ENCODE peak calls at places on chromosomes 12 and 14, in six cellular contexts. U is HCT116, Y is SK-N-SH, O is HepG2, X is K562, N is GM12878. F is an unnamed sample.

GRCh38 chr14:50116221-50116956 is at the start of gene VCPKMT:
- DNase-seq in U (peak), Y (peak), O (peak), X (peak), N (peak), F (peak)

GRCh38 chr14:37027188-37027824 is 145.1 kb downstream of the SLC25A21 start:
- DNase-seq in U (no peak), Y (no peak), O (no peak), X (no peak), N (no peak), F (no peak)

GRCh38 chr14:104049576-104050240 is 35.8 kb upstream of the ASPG start:
- DNase-seq in U (no peak), Y (peak), O (no peak), X (no peak), N (no peak), F (no peak)

GRCh38 chr12:52258335-52258901 is 16.0 kb upstream of the KRT86 start:
- DNase-seq in U (no peak), Y (peak), O (no peak), X (no peak), N (no peak), F (no peak)

GRCh38 chr12:115375188-115375991 is 691.4 kb upstream of the TBX3 start:
- DNase-seq in U (no peak), Y (no peak), O (peak), X (no peak), N (peak), F (peak)

GRCh38 chr14:98941481-98941880 is 330.5 kb downstream of the BCL11B start:
- DNase-seq in U (no peak), Y (no peak), O (no peak), X (no peak), N (no peak), F (no peak)

GRCh38 chr14:88426271-88426670 is 40.8 kb downstream of the SPATA7 start:
- DNase-seq in U (no peak), Y (no peak), O (no peak), X (no peak), N (no peak), F (no peak)

GRCh38 chr12:31585271-31585670 is 5.7 kb downstream of the DENND5B start:
- DNase-seq in U (no peak), Y (no peak), O (no peak), X (no peak), N (no peak), F (no peak)

GRCh38 chr12:89949457-89950195 is 241.0 kb upstream of the ATP2B1 start:
- DNase-seq in U (no peak), Y (no peak), O (peak), X (no peak), N (peak), F (peak)

GRCh38 chr14:30582376-30582775 is 23.4 kb downstream of the G2E3 start:
- DNase-seq in U (no peak), Y (no peak), O (no peak), X (no peak), N (no peak), F (no peak)

GRCh38 chr14:105879503-105879866 is 353.1 kb downstream of the TMEM121 start:
- DNase-seq in U (no peak), Y (no peak), O (no peak), X (no peak), N (no peak), F (no peak)

GRCh38 chr12:57615637-57616036 is 4.4 kb downstream of the ARHGEF25 start:
- DNase-seq in U (no peak), Y (no peak), O (no peak), X (no peak), N (no peak), F (no peak)

GRCh38 chr12:95623554-95624170 is 72.4 kb upstream of the USP44 start:
- DNase-seq in U (peak), Y (peak), O (peak), X (peak), N (no peak), F (peak)

GRCh38 chr14:103723176-103724081 is 7.8 kb downstream of the ZFYVE21 start:
- DNase-seq in U (no peak), Y (no peak), O (no peak), X (no peak), N (no peak), F (no peak)

GRCh38 chr12:34395056-34396005 is 373.0 kb downstream of the ALG10 start:
- DNase-seq in U (no peak), Y (peak), O (no peak), X (peak), N (no peak), F (no peak)

GRCh38 chr12:116015525-116015924 is 262.0 kb downstream of the MED13L start:
- DNase-seq in U (no peak), Y (peak), O (peak), X (no peak), N (no peak), F (no peak)

DNA sequence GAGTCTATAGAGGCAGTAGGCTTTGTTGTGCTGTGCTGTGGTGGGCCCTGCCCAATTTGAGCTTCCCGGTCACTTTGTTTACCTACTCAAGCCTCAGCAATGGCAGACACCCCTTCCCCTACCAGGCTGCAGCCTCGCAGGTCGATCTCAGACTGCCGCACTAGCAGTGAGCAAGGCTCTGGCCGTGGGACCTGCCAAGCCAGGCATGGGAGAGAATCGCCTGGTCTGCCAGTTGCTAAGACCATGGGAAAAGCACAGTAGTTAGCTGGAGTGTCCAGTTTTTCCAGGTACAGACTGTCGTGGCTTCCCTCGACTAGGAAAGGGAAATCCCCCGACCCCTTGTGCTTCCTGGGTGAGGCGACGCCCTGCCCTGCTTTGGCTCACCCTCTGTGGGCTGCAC is 26.3 kb downstream of the ANO6 start:
- DNase-seq in U (no peak), Y (no peak), O (no peak), X (no peak), N (no peak), F (no peak)
- TF ChIP-seq JUND in U (no peak), Y (no peak), O (no peak), X (no peak), N (no peak), F (no peak)

GRCh38 chr12:105931762-105932587 is 206.8 kb downstream of the NUAK1 start:
- DNase-seq in U (no peak), Y (no peak), O (no peak), X (no peak), N (no peak), F (no peak)

GRCh38 chr12:105936496-105936895 is 202.3 kb downstream of the NUAK1 start:
- DNase-seq in U (no peak), Y (no peak), O (no peak), X (no peak), N (no peak), F (no peak)

GRCh38 chr12:105935106-105935505 is 203.6 kb downstream of the NUAK1 start:
- DNase-seq in U (no peak), Y (no peak), O (no peak), X (no peak), N (no peak), F (peak)

GRCh38 chr12:105935981-105936380 is 202.8 kb downstream of the NUAK1 start:
- DNase-seq in U (no peak), Y (no peak), O (no peak), X (no peak), N (no peak), F (no peak)

GRCh38 chr12:105933671-105934665 is 204.8 kb downstream of the NUAK1 start:
- DNase-seq in U (no peak), Y (peak), O (no peak), X (no peak), N (no peak), F (no peak)
- TF ChIP-seq JUND in U (no peak), Y (peak), O (no peak), X (no peak), N (no peak), F (no peak)

DNA sequence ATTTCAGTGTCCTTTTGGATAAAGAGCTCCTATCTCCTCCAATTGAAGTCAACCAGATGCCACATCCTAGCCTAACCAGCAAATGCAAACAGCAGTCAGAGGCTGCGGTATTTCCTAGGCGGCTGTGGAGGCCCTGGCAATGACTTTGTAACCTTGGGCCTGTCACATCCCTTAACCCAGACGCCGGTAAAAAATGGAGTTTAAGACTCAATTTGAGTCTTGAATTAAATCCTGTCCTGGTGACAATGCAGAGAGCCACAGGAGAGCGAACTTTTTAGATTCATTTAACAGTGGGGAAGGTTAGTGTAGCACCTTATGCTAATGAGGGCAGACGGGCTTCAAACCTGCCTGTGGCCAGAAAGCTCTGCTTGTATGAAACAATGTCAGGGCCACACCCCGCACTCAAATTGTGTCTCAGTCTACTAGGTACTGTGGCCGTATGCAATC is 1.3 kb downstream of the C12orf75 start:
- DNase-seq in U (no peak), Y (peak), O (peak), X (no peak), N (no peak), F (no peak)
- TF ChIP-seq JUND in U (no peak), Y (no peak), O (no peak), X (no peak), N (no peak), F (no peak)

GRCh38 chr14:38839743-38840375 is 263.2 kb downstream of the SEC23A start:
- DNase-seq in U (no peak), Y (no peak), O (no peak), X (no peak), N (no peak), F (no peak)
- TF ChIP-seq JUND in U (no peak), Y (no peak), O (no peak), X (no peak), N (no peak), F (no peak)

GRCh38 chr14:94317259-94317658 is 5.9 kb downstream of the SERPINA6 start:
- DNase-seq in U (no peak), Y (no peak), O (peak), X (no peak), N (no peak), F (no peak)
- TF ChIP-seq JUND in U (no peak), Y (no peak), O (no peak), X (no peak), N (no peak), F (no peak)

GRCh38 chr12:7716391-7716790 is 5.2 kb downstream of the DPPA3 start:
- DNase-seq in U (peak), Y (no peak), O (peak), X (peak), N (no peak), F (no peak)
- TF ChIP-seq JUND in U (no peak), Y (no peak), O (no peak), X (no peak), N (no peak), F (no peak)

GRCh38 chr12:119803391-119803791 is 73.7 kb downstream of the CIT start:
- DNase-seq in U (no peak), Y (peak), O (no peak), X (no peak), N (no peak), F (no peak)

GRCh38 chr12:119807380-119807779 is 69.7 kb downstream of the CIT start:
- DNase-seq in U (no peak), Y (no peak), O (no peak), X (no peak), N (no peak), F (no peak)

GRCh38 chr12:119809023-119809422 is 68.1 kb downstream of the CIT start:
- DNase-seq in U (no peak), Y (no peak), O (no peak), X (no peak), N (no peak), F (no peak)

GRCh38 chr12:119804011-119804641 is 73.0 kb downstream of the CIT start:
- DNase-seq in U (peak), Y (peak), O (peak), X (peak), N (no peak), F (peak)

GRCh38 chr12:119808441-119808840 is 68.7 kb downstream of the CIT start:
- DNase-seq in U (no peak), Y (no peak), O (no peak), X (no peak), N (no peak), F (no peak)
- TF ChIP-seq JUND in U (no peak), Y (no peak), O (no peak), X (no peak), N (no peak), F (no peak)